ENCODE peak calls at places on chromosomes 13 and 19, in five cellular contexts. Y is thoracic aorta; C is endodermal cell; L is effector memory CD4-positive, alpha-beta T cell; S is upper lobe of left lung. T is an unnamed sample. For H3K4me1, the result is how much of the 10 kb centered on the place peaks cover.

GRCh38 chr13:44106231-44107152 is 226.8 kb downstream of the LACC1 start:
- DNase-seq in Y (no peak), C (no peak), L (no peak), S (no peak), T (no peak)

GRCh38 chr19:32416749-32417469 is 11.3 kb downstream of the DPY19L3 start:
- DNase-seq in Y (no peak), C (no peak), L (no peak), S (no peak), T (no peak)

GRCh38 chr13:106484755-106485193 is 50.7 kb downstream of the EFNB2 start:
- DNase-seq in Y (no peak), C (no peak), L (no peak), S (no peak), T (no peak)

GRCh38 chr19:40315812-40316475 is 30.8 kb upstream of the AKT2 start:
- DNase-seq in Y (no peak), C (no peak), L (no peak), S (no peak), T (no peak)

GRCh38 chr19:18118420-18119242 is 21.1 kb downstream of the MAST3 start:
- DNase-seq in Y (no peak), C (no peak), L (no peak), S (no peak), T (peak)

GRCh38 chr13:34076943-34077703 is 259.2 kb downstream of the RFC3 start:
- DNase-seq in Y (no peak), C (no peak), L (no peak), S (no peak), T (no peak)

GRCh38 chr19:30116984-30117555 is 175.0 kb downstream of the URI1 start:
- DNase-seq in Y (no peak), C (no peak), L (no peak), S (no peak), T (no peak)

GRCh38 chr13:75512253-75512652 is 25.4 kb downstream of the COMMD6 start:
- DNase-seq in Y (no peak), C (no peak), L (no peak), S (no peak), T (no peak)

GRCh38 chr19:14250870-14251269 is 44.9 kb upstream of the ADGRL1 start:
- DNase-seq in Y (no peak), C (no peak), L (no peak), S (no peak), T (no peak)

GRCh38 chr13:109180905-109181425 is 551.6 kb downstream of the MYO16 start:
- DNase-seq in Y (no peak), C (no peak), L (no peak), S (no peak), T (no peak)

DNA sequence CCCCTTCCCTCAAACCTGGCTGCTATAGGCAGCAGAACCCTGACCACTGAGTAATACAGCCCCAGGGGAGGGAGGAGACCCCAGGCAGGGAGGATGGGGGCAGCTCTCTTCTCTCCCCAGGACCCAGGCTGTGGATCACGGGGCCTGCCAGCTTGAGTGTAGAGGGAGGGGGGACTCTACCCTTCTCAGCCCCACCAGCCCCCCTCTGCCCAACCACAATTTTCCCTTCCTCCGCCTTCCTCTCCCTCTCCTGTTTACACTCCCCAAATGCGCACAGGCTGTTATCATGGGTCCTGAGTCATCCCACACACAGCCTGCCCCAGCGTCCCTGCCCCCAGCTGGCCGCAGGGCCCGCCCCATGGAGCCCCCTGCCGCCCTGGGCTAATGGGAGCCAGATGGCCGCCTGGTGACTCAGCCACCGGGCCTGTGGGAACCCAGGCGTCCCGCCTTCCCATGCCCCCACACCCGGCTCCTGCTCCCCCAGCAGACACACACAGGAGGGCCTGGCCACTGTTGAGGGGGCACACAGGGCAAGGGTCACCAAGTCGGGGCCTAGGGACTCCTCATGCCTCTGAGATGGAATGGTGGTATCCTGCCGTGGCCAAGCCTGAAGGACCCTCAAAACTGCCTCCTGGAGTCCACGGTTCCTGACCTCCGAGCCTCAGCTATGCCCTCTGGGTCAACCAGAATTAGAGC is 13.6 kb downstream of the CCDC97 start:
- DNase-seq in Y (peak), C (peak), L (no peak), S (peak), T (peak)
- H3K4me1 ChIP-seq in Y (under half), C (under half), L (under half), S (half or more), T (half or more)

DNA sequence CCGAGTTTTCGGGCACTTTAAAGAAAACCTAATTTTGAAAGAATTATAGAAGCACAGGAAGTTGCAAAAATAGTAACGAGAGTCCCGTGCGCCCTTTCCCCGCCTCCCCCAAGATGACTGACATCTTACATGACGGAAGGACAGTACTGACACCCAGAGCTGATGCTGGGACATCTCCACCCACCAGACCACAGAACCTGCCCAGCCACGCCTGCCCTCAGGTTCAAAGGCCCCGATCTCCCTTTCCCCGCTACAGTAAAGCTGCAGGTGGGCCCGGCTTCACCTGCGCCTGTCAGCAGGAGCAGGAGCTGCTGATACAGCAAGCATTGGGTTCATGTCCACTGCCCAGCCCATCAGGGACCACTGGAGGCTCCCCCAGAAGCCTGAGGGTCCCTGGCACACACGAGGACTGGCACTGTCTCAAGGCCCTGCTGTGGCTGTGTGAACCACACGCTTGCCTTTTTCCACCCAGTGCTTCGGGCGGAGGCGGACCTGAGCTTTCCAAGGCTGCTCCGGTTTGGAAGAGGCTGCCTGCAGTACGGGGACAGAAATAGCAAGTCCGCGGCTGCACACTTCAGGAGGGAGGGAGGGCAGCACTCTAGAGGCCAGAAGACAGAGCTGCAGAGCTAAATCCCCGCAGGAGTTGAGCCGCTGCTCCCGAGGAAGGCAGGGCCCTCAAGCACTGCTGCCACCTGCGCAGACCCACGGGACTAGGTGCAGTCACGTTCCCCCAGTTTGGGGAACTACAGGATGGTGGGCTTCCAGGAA is 8.7 kb downstream of the MAP2K2 start:
- DNase-seq in Y (no peak), C (no peak), L (peak), S (peak), T (no peak)
- H3K27ac ChIP-seq in Y (no peak), C (no peak), L (peak), S (peak), T (no peak)

DNA sequence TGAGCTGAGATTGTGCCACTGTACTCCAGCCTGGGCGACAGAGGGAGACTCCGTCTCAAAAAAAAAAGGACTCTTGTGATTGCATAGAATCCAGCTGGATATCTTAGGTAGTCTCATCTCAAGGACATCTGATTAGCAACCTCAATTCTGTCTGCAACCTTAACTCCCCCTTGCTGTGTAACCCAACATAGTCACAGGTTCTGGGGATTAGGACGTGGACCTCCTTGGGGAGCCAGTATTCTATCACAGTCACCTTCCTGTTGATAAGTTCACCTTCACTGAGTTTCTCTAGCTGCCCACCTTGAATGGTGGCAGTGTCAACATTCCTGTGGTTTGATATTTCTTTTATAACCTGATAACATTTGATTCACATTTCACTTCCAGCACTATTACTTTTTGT is 27.2 kb downstream of the GPR18 start:
- DNase-seq in Y (no peak), C (no peak), L (no peak), S (no peak), T (no peak)
- H3K4me1 ChIP-seq in Y (under half), C (under half), L (under half), S (under half), T (under half)

GRCh38 chr13:95441326-95441725 is 111.2 kb upstream of the CLDN10 start:
- DNase-seq in Y (no peak), C (no peak), L (no peak), S (no peak), T (no peak)

GRCh38 chr13:95437561-95437960 is 115.0 kb upstream of the CLDN10 start:
- DNase-seq in Y (no peak), C (no peak), L (no peak), S (no peak), T (no peak)

GRCh38 chr13:95445116-95445515 is 107.4 kb upstream of the CLDN10 start:
- DNase-seq in Y (no peak), C (no peak), L (no peak), S (no peak), T (no peak)

GRCh38 chr13:95438297-95438696 is 114.2 kb upstream of the CLDN10 start:
- DNase-seq in Y (no peak), C (no peak), L (no peak), S (no peak), T (no peak)

GRCh38 chr13:95440441-95441088 is 112.0 kb upstream of the CLDN10 start:
- DNase-seq in Y (no peak), C (no peak), L (no peak), S (no peak), T (no peak)
- H3K27ac ChIP-seq in Y (no peak), C (no peak), L (no peak), S (no peak), T (no peak)

GRCh38 chr19:49335784-49336481 is 727 bp downstream of the CD37 start:
- DNase-seq in Y (no peak), C (peak), L (no peak), S (no peak), T (no peak)
- H3K4me1 ChIP-seq in Y (under half), C (under half), L (under half), S (half or more), T (under half)

T was measured in thyroid gland.